ENCODE peak calls at places on chromosome 2, in nine cellular contexts. H is hepatocyte; E is activated CD4-positive, alpha-beta T cell treated with anti-CD3 and anti-CD28 coated beads for 48 hours; A is BJ; C is GM23248; S is NCI-H510A treated with DMSO at 0.1 percent for 48 hours; O is NCI-H1092; G is RKO; J is GM10248. U is an unnamed sample.

GRCh38 chr2:197869501-197870111 is 65.2 kb downstream of the PLCL1 start:
- DNase-seq in A (no peak), J (no peak), O (no peak), S (no peak), E (no peak), G (no peak), C (peak; percentile 36), H (no peak), U (no peak)

GRCh38 chr2:96772903-96773675 is 12.4 kb downstream of the CNNM4 start:
- DNase-seq in O (no peak), G (no peak), H (no peak), J (peak; percentile 62), C (no peak), E (peak; percentile 32), A (no peak), S (no peak), U (no peak)

GRCh38 chr2:230176996-230177395 is 42.8 kb downstream of the SP110 start:
- DNase-seq in A (no peak), S (no peak), J (no peak), G (no peak), C (no peak), O (no peak), E (no peak), H (no peak), U (no peak)

GRCh38 chr2:72271766-72272615 is 124.3 kb upstream of the CYP26B1 start:
- DNase-seq in O (no peak), C (no peak), S (no peak), G (no peak), A (no peak), H (peak; percentile 12), E (no peak), J (no peak), U (no peak)

GRCh38 chr2:208827549-208828221 is 421.1 kb downstream of the PTH2R start:
- DNase-seq in C (no peak), H (no peak), S (no peak), G (no peak), A (no peak), J (no peak), O (no peak), E (no peak), U (no peak)

GRCh38 chr2:64770137-64770780 is 116.5 kb upstream of the SERTAD2 start:
- DNase-seq in J (no peak), A (no peak), O (no peak), S (peak; percentile 23), E (no peak), G (no peak), C (peak; percentile 61), H (no peak), U (peak; percentile 79)

GRCh38 chr2:1495676-1496393 is 82.6 kb downstream of the TPO start:
- DNase-seq in O (no peak), C (no peak), E (no peak), G (no peak), S (no peak), A (no peak), J (no peak), H (no peak), U (no peak)

GRCh38 chr2:1755436-1756191 is 11.3 kb upstream of the PXDN start:
- DNase-seq in O (no peak), H (no peak), J (no peak), G (no peak), S (no peak), C (no peak), A (no peak), E (no peak), U (peak; percentile 97)

GRCh38 chr2:25897500-25897899 is 19.2 kb upstream of the ASXL2 start:
- DNase-seq in E (no peak), A (no peak), H (no peak), C (no peak), O (no peak), S (no peak), J (no peak), G (no peak), U (no peak)

GRCh38 chr2:128444816-128445532 is 126.3 kb upstream of the HS6ST1 start:
- DNase-seq in J (no peak), E (no peak), H (no peak), O (no peak), G (no peak), C (no peak), S (no peak), A (no peak), U (peak; percentile 4)

GRCh38 chr2:71667256-71668182 is 214.2 kb downstream of the DYSF start:
- DNase-seq in S (no peak), G (no peak), H (no peak), E (no peak), C (no peak), O (no peak), J (no peak), A (no peak), U (no peak)

GRCh38 chr2:43293744-43294695 is 67.6 kb upstream of the ZFP36L2 start:
- DNase-seq in A (peak; percentile 97), H (peak; percentile 89), G (peak; percentile 90), E (peak; percentile 49), J (peak; percentile 84), C (peak; percentile 99), S (peak; percentile 54), O (no peak), U (peak; percentile 100)

GRCh38 chr2:172921538-172922236 is 154.0 kb upstream of the MAP3K20 start:
- DNase-seq in E (no peak), S (no peak), C (peak; percentile 46), H (peak; percentile 54), J (no peak), O (no peak), G (no peak), A (no peak), U (peak; percentile 78)

GRCh38 chr2:77127345-77127744 is 394.8 kb downstream of the LRRTM4 start:
- DNase-seq in S (no peak), O (no peak), H (no peak), G (no peak), A (no peak), E (no peak), C (no peak), J (no peak), U (no peak)

GRCh38 chr2:168490015-168490874 is 34.2 kb downstream of the CERS6 start:
- DNase-seq in O (no peak), A (no peak), S (peak; percentile 21), H (peak; percentile 44), C (peak; percentile 54), E (peak; percentile 72), G (no peak), J (peak; percentile 65), U (peak; percentile 34)

GRCh38 chr2:34570266-34570872 is 971.3 kb upstream of the FAM98A start:
- DNase-seq in C (peak; percentile 3), A (no peak), G (peak; percentile 71), S (no peak), J (no peak), O (no peak), E (no peak), H (peak; percentile 70), U (no peak)

GRCh38 chr2:205288681-205289080 is 393.6 kb upstream of the NRP2 start:
- DNase-seq in S (no peak), G (no peak), C (no peak), H (no peak), O (no peak), A (no peak), E (no peak), J (no peak), U (no peak)

GRCh38 chr2:241208058-241208457 is 19.6 kb downstream of the ANO7 start:
- DNase-seq in A (no peak), J (no peak), G (no peak), H (no peak), O (no peak), E (no peak), C (no peak), S (no peak), U (no peak)

GRCh38 chr2:52594036-52594435 is 1173.6 kb upstream of the CHAC2 start:
- DNase-seq in O (no peak), A (no peak), G (no peak), C (no peak), H (no peak), S (no peak), E (no peak), J (no peak), U (peak; percentile 3)

GRCh38 chr2:182504903-182505302 is 78.1 kb upstream of the PDE1A start:
- DNase-seq in E (no peak), H (peak; percentile 40), A (no peak), J (no peak), S (no peak), C (peak; percentile 88), O (no peak), G (no peak), U (peak; percentile 91)

GRCh38 chr2:199739413-199740110 is 111.4 kb downstream of the FTCDNL1 start:
- DNase-seq in E (peak; percentile 79), A (no peak), J (peak; percentile 54), C (peak; percentile 66), G (peak; percentile 23), S (peak; percentile 58), O (no peak), H (peak; percentile 83), U (peak; percentile 52)

GRCh38 chr2:120703330-120703994 is 32.2 kb upstream of the GLI2 start:
- DNase-seq in H (peak; percentile 70), C (peak; percentile 84), G (peak; percentile 91), O (no peak), A (no peak), E (no peak), J (no peak), S (no peak), U (peak; percentile 91)

GRCh38 chr2:231190531-231191197 is 7.8 kb upstream of the ARMC9 start:
- DNase-seq in H (no peak), O (no peak), A (no peak), G (no peak), J (no peak), E (no peak), C (peak; percentile 54), S (no peak), U (no peak)

GRCh38 chr2:73868204-73868978 is 24.4 kb upstream of the ACTG2 start:
- DNase-seq in C (no peak), J (no peak), A (no peak), G (no peak), E (no peak), O (no peak), H (no peak), S (no peak), U (no peak)

GRCh38 chr2:96531872-96532505 is 4.6 kb upstream of the ARID5A start:
- DNase-seq in H (peak; percentile 97), J (peak; percentile 82), E (peak; percentile 93), C (peak; percentile 100), O (no peak), A (peak; percentile 99), G (peak; percentile 99), S (peak; percentile 67), U (peak; percentile 99)